ENCODE peak calls at places on chromosomes 13 and 19, in nine cellular contexts. D, Q, I, H, Y, U, J, F and E are unnamed samples.
A peak's percentile ranks its signal among the peaks of the same experiment; 100 is the strongest.

GRCh38 chr13:103568314-103568713 is 502.1 kb upstream of the SLC10A2 start:
- DNase-seq in J (no peak), D (no peak), Y (no peak), I (no peak), U (no peak), H (no peak), F (no peak), Q (no peak), E (no peak)

GRCh38 chr13:51556740-51557139 is 27.5 kb upstream of the WDFY2 start:
- DNase-seq in Q (no peak), D (no peak), J (no peak), I (no peak), U (no peak), F (no peak), Y (no peak), H (no peak), E (no peak)

GRCh38 chr13:110683203-110683883 is 22.6 kb downstream of the CARS2 start:
- DNase-seq in J (no peak), D (no peak), F (no peak), U (no peak), Y (no peak), Q (no peak), I (no peak), H (no peak), E (peak; percentile 43)

GRCh38 chr19:50933640-50934039 is 19.2 kb downstream of the KLK5 start:
- DNase-seq in D (no peak), Q (no peak), H (no peak), Y (no peak), F (no peak), J (no peak), U (no peak), I (no peak), E (peak; percentile 46)

GRCh38 chr13:108915634-108916497 is 286.5 kb downstream of the MYO16 start:
- DNase-seq in J (no peak), Y (peak; percentile 90), F (peak; percentile 93), H (peak; percentile 77), D (peak; percentile 30), I (peak; percentile 71), Q (peak; percentile 86), U (peak; percentile 92), E (peak; percentile 80)

GRCh38 chr13:49444517-49445395 is 682 bp downstream of the SETDB2 start:
- DNase-seq in H (no peak), U (peak; percentile 73), J (no peak), Y (no peak), F (peak; percentile 29), Q (no peak), I (peak; percentile 52), D (no peak), E (peak; percentile 80)

GRCh38 chr13:100176781-100177389 is 88.0 kb downstream of the PCCA start:
- DNase-seq in Q (no peak), D (no peak), J (no peak), U (no peak), I (no peak), Y (no peak), F (no peak), H (no peak), E (no peak)

GRCh38 chr19:45763691-45764294 is 5.3 kb downstream of the SIX5 start:
- DNase-seq in D (no peak), H (peak; percentile 59), F (no peak), U (no peak), Q (no peak), Y (peak; percentile 54), J (peak; percentile 74), I (no peak), E (no peak)

GRCh38 chr13:108734676-108735075 is 105.3 kb downstream of the MYO16 start:
- DNase-seq in H (no peak), Y (no peak), Q (no peak), J (no peak), U (no peak), I (no peak), D (no peak), F (no peak), E (no peak)

GRCh38 chr19:47240996-47241918 is 10.3 kb upstream of the BBC3 start:
- DNase-seq in Y (peak; percentile 75), H (peak; percentile 77), Q (peak; percentile 78), D (peak; percentile 61), F (peak; percentile 84), I (peak; percentile 85), U (peak; percentile 60), J (peak; percentile 93), E (peak; percentile 89)

GRCh38 chr19:1492474-1493006 is 1.6 kb downstream of the REEP6 start:
- DNase-seq in H (no peak), Q (no peak), F (no peak), Y (no peak), I (no peak), J (peak; percentile 61), U (no peak), D (no peak), E (no peak)

GRCh38 chr13:89968468-89968867 is 1379.0 kb upstream of the MIR17HG start:
- DNase-seq in F (no peak), J (no peak), I (no peak), Q (no peak), H (no peak), D (no peak), Y (no peak), U (no peak), E (no peak)

GRCh38 chr19:44752816-44753618 is 4.5 kb downstream of the BCL3 start:
- DNase-seq in U (peak; percentile 80), D (peak; percentile 92), F (peak; percentile 81), H (peak; percentile 95), Q (peak; percentile 86), Y (peak; percentile 83), J (peak; percentile 95), I (peak; percentile 97), E (peak; percentile 54)

GRCh38 chr19:44754743-44755066 is 6.2 kb downstream of the BCL3 start:
- DNase-seq in Q (no peak), I (no peak), H (no peak), Y (no peak), F (no peak), J (no peak), U (no peak), D (no peak), E (no peak)

GRCh38 chr19:44753619-44753931 is 5.1 kb downstream of the BCL3 start:
- DNase-seq in D (no peak), H (no peak), U (no peak), J (no peak), I (no peak), Q (no peak), Y (no peak), F (no peak), E (no peak)

GRCh38 chr19:44755219-44755618 is 6.7 kb downstream of the BCL3 start:
- DNase-seq in F (no peak), D (no peak), Q (no peak), J (no peak), H (no peak), I (no peak), U (no peak), Y (no peak), E (no peak)

DNA sequence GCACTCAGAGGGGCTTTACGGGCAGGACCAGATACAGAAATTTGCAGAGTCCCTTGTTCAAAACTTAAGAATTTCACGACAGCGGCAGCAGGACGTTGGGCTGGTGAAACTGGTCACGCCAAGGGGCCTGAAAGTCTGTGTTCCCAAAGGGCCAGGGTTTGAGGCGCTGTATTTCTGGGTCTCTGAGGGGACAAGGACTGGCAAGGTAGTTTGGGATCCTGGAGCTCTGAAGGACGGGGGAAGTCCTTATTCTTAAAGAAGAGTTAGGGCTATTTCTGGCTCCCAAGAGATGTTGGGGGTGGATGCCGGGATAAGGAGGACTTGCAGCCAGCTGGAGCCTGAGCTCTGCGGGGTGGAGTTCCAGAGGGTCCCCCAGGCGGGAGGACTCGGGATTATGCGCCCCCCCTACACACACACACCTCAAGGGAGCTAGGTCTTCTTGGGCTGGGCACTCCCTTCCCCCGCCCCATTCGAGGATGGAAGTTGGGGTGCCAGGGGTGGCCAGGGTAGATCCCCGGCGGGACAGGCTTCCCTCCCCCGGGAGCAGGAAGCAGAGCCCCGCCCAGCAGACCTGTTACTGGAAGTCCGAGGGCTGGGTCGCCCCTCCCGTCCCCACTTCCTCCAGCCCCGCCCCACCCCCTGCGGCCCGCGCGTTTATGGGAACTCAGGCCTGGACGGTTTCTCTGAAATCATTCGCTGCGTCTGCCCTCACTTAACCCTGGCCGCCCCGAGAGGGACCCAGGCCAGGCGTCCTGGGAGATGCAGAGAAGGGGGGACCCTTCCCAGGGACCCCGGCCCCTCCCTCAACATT is 5.6 kb downstream of the BCL3 start:
- DNase-seq in Y (peak; percentile 92), J (peak; percentile 97), I (peak; percentile 97), H (peak; percentile 97), F (peak; percentile 78), Q (peak; percentile 93), U (peak; percentile 89), D (peak; percentile 63), E (peak; percentile 51)
- TF ChIP-seq POLR2A in Y (peak; percentile 19), J (peak; percentile 73), I (peak; percentile 78), H (no peak), F (peak; percentile 18), Q (no peak), U (peak; percentile 3), D (peak; percentile 47), E (no peak)

GRCh38 chr19:49809987-49810389 is 3.1 kb downstream of the FUZ start:
- DNase-seq in D (no peak), Y (no peak), H (no peak), U (no peak), I (no peak), F (no peak), Q (no peak), J (no peak), E (no peak)

GRCh38 chr19:49808762-49809154 is 4.3 kb downstream of the FUZ start:
- DNase-seq in J (peak; percentile 95), U (peak; percentile 97), Q (peak; percentile 98), I (peak; percentile 97), Y (peak; percentile 97), H (peak; percentile 96), D (peak; percentile 89), F (peak; percentile 98), E (peak; percentile 90)

GRCh38 chr19:49811328-49811727 is 1.8 kb downstream of the FUZ start:
- DNase-seq in Q (no peak), J (no peak), U (no peak), I (no peak), D (no peak), F (no peak), Y (no peak), H (no peak), E (no peak)

GRCh38 chr19:49807888-49808675 is 5.0 kb downstream of the FUZ start:
- DNase-seq in U (no peak), H (no peak), F (no peak), J (no peak), D (no peak), I (no peak), Q (no peak), Y (no peak), E (no peak)

GRCh38 chr19:49809155-49809986 is 3.7 kb downstream of the FUZ start:
- DNase-seq in D (no peak), I (peak; percentile 51), J (peak; percentile 91), F (peak; percentile 75), H (peak; percentile 85), Q (peak; percentile 75), U (peak; percentile 47), Y (peak; percentile 62), E (peak; percentile 64)
- TF ChIP-seq POLR2A in D (no peak), I (no peak), J (peak; percentile 60), F (peak; percentile 76), H (no peak), Q (no peak), U (no peak), Y (no peak), E (peak; percentile 54)

GRCh38 chr19:9768175-9769112 is at the start of gene ZNF846:
- DNase-seq in H (peak; percentile 96), D (peak; percentile 93), Y (peak; percentile 92), J (peak; percentile 99), I (peak; percentile 92), F (peak; percentile 92), Q (peak; percentile 94), U (peak; percentile 81), E (peak; percentile 96)
- TF ChIP-seq POLR2A in H (no peak), D (peak; percentile 80), Y (peak; percentile 59), J (peak; percentile 85), I (peak; percentile 83), F (peak; percentile 81), Q (peak; percentile 19), U (peak; percentile 50), E (peak; percentile 86)

GRCh38 chr19:7515471-7516226 is at the start of gene ZNF358:
- DNase-seq in D (peak; percentile 92), F (peak; percentile 78), J (peak; percentile 95), U (peak; percentile 36), Q (no peak), Y (peak; percentile 70), H (peak; percentile 91), I (no peak), E (no peak)
- TF ChIP-seq POLR2A in D (no peak), F (peak; percentile 24), J (no peak), U (no peak), Q (no peak), Y (no peak), H (no peak), I (peak; percentile 34), E (no peak)